ENCODE peak calls at places on chromosomes 4 and X, in four cellular contexts. J, A, D and V are unnamed samples. For H3K36me3, the result is how much of the 10 kb centered on the place peaks cover.

GRCh38 chr4:159296061-159296460 is 193.2 kb downstream of the RAPGEF2 start:
- DNase-seq in J (no peak), D (no peak), A (no peak), V (no peak)

GRCh38 chr4:7822858-7823257 is 116.8 kb downstream of the AFAP1 start:
- DNase-seq in J (no peak), D (no peak), A (no peak), V (no peak)

GRCh38 chr4:145545538-145546224 is 64.0 kb downstream of the SMAD1 start:
- DNase-seq in A (peak), J (no peak), D (peak), V (peak)

GRCh38 chr4:159010563-159011260 is 92.2 kb upstream of the RAPGEF2 start:
- DNase-seq in A (no peak), D (peak), J (peak), V (peak)

GRCh38 chrX:150018931-150019331 is 80.6 kb upstream of the EOLA2 start:
- DNase-seq in J (no peak), A (no peak), D (no peak), V (no peak)

GRCh38 chrX:150531467-150531866 is 37.0 kb upstream of the MTM1 start:
- DNase-seq in A (no peak), D (no peak), J (no peak), V (no peak)

GRCh38 chr4:146520894-146521542 is 722 bp downstream of the SLC10A7 start:
- DNase-seq in D (peak), A (peak), J (no peak), V (no peak)

GRCh38 chr4:111070390-111070789 is 447.5 kb upstream of the PITX2 start:
- DNase-seq in J (no peak), A (no peak), D (no peak), V (no peak)

GRCh38 chrX:24242649-24243556 is 71.0 kb downstream of the SUPT20HL2 start:
- DNase-seq in J (no peak), D (peak), A (peak), V (no peak)

GRCh38 chr4:44716597-44716996 is 9.8 kb downstream of the GNPDA2 start:
- DNase-seq in J (no peak), D (no peak), A (no peak), V (no peak)

GRCh38 chr4:139452000-139452399 is 1.9 kb upstream of the RAB33B start:
- DNase-seq in J (no peak), A (no peak), D (no peak), V (no peak)

GRCh38 chrX:151801980-151802379 is 67.4 kb downstream of the CNGA2 start:
- DNase-seq in A (no peak), D (no peak), J (no peak), V (no peak)

GRCh38 chr4:161704653-161705052 is 459.1 kb downstream of the FSTL5 start:
- DNase-seq in J (no peak), D (no peak), A (no peak), V (no peak)

GRCh38 chr4:105306158-105306781 is 159.6 kb downstream of the TET2 start:
- DNase-seq in J (no peak), A (peak), D (no peak), V (peak)

GRCh38 chrX:20266810-20267598 is at the start of gene RPS6KA3:
- DNase-seq in D (peak), A (peak), J (peak), V (peak)

GRCh38 chr4:8422327-8422726 is 18.2 kb downstream of the ACOX3 start:
- DNase-seq in D (peak), A (no peak), J (no peak), V (no peak)

DNA sequence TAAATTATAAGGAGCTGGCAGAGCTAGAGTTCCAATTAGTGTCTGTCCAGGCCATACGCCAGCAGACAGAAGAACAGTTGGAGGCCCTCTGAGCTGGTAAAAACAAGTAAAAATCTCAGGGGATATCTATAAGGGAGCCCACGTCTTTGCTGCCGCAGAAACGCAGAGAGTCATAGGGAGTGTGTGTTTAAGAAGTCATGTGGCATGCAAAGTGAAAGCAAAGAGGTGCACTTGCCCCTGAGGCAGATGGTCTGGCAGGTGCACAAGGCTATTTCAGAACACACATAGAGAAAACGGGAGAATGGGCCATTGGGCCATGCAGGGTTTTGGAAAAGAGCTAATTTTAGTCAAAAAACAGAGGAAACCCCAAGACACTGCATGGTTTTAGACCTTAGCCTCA is 92.7 kb downstream of the NAP1L3 start:
- DNase-seq in J (no peak), A (no peak), D (no peak), V (no peak)
- H3K36me3 ChIP-seq in J (under half), A (under half), D (under half), V (under half)

GRCh38 chr4:80202190-80202711 is 4.9 kb downstream of the PRDM8 start:
- DNase-seq in D (peak), A (peak), J (peak), V (peak)
- H3K27ac ChIP-seq in D (peak), A (no peak), J (peak), V (peak)

GRCh38 chr4:10691651-10692050 is 7.1 kb upstream of the CLNK start:
- DNase-seq in A (no peak), D (no peak), J (no peak), V (no peak)
- H3K36me3 ChIP-seq in A (under half), D (under half), J (under half), V (under half)

GRCh38 chrX:96410927-96411326 is 273.7 kb upstream of the DIAPH2 start:
- DNase-seq in A (no peak), J (no peak), D (no peak), V (no peak)
- H3K27ac ChIP-seq in A (no peak), J (no peak), D (no peak), V (no peak)

DNA sequence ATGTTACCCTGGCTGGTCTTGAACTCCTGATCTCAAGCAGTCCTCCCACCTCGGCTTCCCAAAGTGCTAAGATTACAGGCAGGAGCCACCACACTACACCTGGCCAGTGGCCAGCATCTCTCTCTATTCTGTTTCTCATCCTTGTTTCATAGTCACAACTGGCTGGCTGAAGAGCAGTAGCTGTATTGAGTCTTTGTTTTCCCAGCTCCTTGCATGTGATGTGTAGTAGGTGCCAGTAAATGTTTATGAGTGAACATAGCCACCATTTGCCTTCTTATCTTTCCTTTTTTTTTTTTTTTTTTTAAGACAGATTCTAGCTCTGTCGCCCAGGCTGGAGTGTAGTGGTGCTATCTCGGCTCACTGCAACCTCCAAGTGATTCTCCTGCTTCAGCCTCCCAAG is 23.6 kb downstream of the NUDT9 start:
- DNase-seq in A (no peak), J (no peak), D (peak), V (no peak)
- H3K36me3 ChIP-seq in A (under half), J (under half), D (under half), V (under half)

GRCh38 chr4:68338625-68339024 is 11.3 kb downstream of the YTHDC1 start:
- DNase-seq in J (no peak), D (no peak), A (no peak), V (no peak)
- H3K27ac ChIP-seq in J (no peak), D (no peak), A (no peak), V (no peak)

DNA sequence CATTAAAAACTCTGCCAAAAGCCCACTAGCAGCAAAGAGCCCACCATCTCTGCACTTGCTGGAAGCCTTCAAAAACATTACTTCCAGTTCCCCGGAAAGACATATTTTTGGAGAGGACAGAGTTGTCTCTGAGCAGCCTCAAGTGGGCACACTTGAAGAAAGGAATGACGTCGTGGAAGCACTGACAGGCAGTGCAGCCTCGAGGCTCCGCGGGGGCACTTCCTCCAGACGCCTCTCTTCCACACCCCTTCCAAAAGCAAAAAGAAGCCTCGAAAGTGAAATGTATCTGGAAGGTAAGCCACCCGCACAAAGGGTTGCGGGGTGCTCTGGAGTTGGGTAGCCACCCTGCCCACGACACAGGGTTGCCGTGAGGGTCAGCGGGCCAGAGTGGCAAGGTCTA is 25.9 kb downstream of the OFD1 start:
- DNase-seq in J (no peak), D (no peak), A (no peak), V (no peak)
- H3K36me3 ChIP-seq in J (under half), D (under half), A (under half), V (under half)

GRCh38 chr4:107744532-107744931 is 24.5 kb upstream of the PAPSS1 start:
- DNase-seq in J (no peak), A (no peak), D (no peak), V (no peak)
- H3K27ac ChIP-seq in J (no peak), A (no peak), D (no peak), V (no peak)